ENCODE peak calls at places on chromosomes 16 and 17, in seven cellular contexts. S is foreskin keratinocyte, Q is C1 segment of cervical spinal cord, T is RPMI7951, F is fibroblast of pulmonary artery, Y is GM12865, E is NCI-H82. B is an unnamed sample.

GRCh38 chr17:18230288-18231141 is 5.1 kb downstream of the LLGL1 start:
- DNase-seq in S (no peak), Q (no peak), T (no peak), F (no peak), Y (no peak), E (no peak), B (no peak)

GRCh38 chr16:23768581-23768980 is 13.8 kb downstream of the CHP2 start:
- DNase-seq in S (peak; percentile 54), Q (no peak), T (no peak), F (no peak), Y (no peak), E (no peak), B (no peak)

GRCh38 chr17:78857266-78857665 is 16.7 kb upstream of the USP36 start:
- DNase-seq in S (no peak), Q (no peak), T (no peak), F (no peak), Y (no peak), E (peak; percentile 94), B (no peak)

GRCh38 chr16:29784901-29785500 is 5.5 kb upstream of the KIF22 start:
- DNase-seq in S (no peak), Q (no peak), T (peak; percentile 65), F (peak; percentile 72), Y (peak; percentile 78), E (no peak), B (peak; percentile 88)

GRCh38 chr16:9042943-9043680 is 48.3 kb upstream of the HAPSTR1 start:
- DNase-seq in S (no peak), Q (no peak), T (peak; percentile 65), F (peak; percentile 49), Y (no peak), E (no peak), B (no peak)

GRCh38 chr16:70577256-70577698 is 53.7 kb downstream of the SF3B3 start:
- DNase-seq in S (no peak), Q (no peak), T (peak; percentile 87), F (peak; percentile 64), Y (no peak), E (no peak), B (no peak)

GRCh38 chr16:23145186-23145585 is 4.1 kb downstream of the USP31 start:
- DNase-seq in S (peak; percentile 81), Q (no peak), T (peak; percentile 23), F (no peak), Y (no peak), E (no peak), B (no peak)

GRCh38 chr17:62882284-62882683 is 74.2 kb upstream of the MARCHF10 start:
- DNase-seq in S (no peak), Q (no peak), T (no peak), F (no peak), Y (no peak), E (no peak), B (no peak)

GRCh38 chr16:1584926-1585487 is 26.9 kb downstream of the IFT140 start:
- DNase-seq in S (no peak), Q (no peak), T (no peak), F (no peak), Y (no peak), E (no peak), B (no peak)

GRCh38 chr16:26824469-26824868 is 242.3 kb upstream of the C16orf82 start:
- DNase-seq in S (no peak), Q (no peak), T (no peak), F (no peak), Y (no peak), E (no peak), B (no peak)

GRCh38 chr16:16019488-16019887 is 70.1 kb downstream of the ABCC1 start:
- DNase-seq in S (no peak), Q (no peak), T (peak; percentile 85), F (peak; percentile 58), Y (no peak), E (no peak), B (no peak)

GRCh38 chr16:10156111-10156510 is 26.1 kb downstream of the GRIN2A start:
- DNase-seq in S (no peak), Q (no peak), T (peak; percentile 21), F (no peak), Y (no peak), E (no peak), B (no peak)

GRCh38 chr16:85556456-85557082 is 56.6 kb upstream of the GSE1 start:
- DNase-seq in S (no peak), Q (no peak), T (peak; percentile 47), F (no peak), Y (peak; percentile 81), E (peak; percentile 82), B (peak; percentile 58)

GRCh38 chr17:50944054-50944901 is 78.1 kb upstream of the TOB1 start:
- DNase-seq in S (no peak), Q (no peak), T (peak; percentile 77), F (peak; percentile 29), Y (peak; percentile 58), E (peak; percentile 96), B (peak; percentile 72)

GRCh38 chr16:89143201-89143741 is 28.3 kb upstream of the CDH15 start:
- DNase-seq in S (no peak), Q (no peak), T (no peak), F (no peak), Y (no peak), E (no peak), B (no peak)

GRCh38 chr16:2425008-2425518 is 4.2 kb upstream of the CCNF start:
- DNase-seq in S (no peak), Q (no peak), T (no peak), F (no peak), Y (no peak), E (no peak), B (no peak)

GRCh38 chr17:36743130-36743529 is 141.7 kb downstream of the MRM1 start:
- DNase-seq in S (no peak), Q (no peak), T (no peak), F (no peak), Y (no peak), E (no peak), B (no peak)

GRCh38 chr16:48366165-48367093 is 18.8 kb downstream of the SIAH1 start:
- DNase-seq in S (no peak), Q (no peak), T (peak; percentile 74), F (peak; percentile 93), Y (peak; percentile 81), E (peak; percentile 70), B (peak; percentile 21)

GRCh38 chr17:60874772-60875171 is 197.1 kb downstream of the BCAS3 start:
- DNase-seq in S (no peak), Q (no peak), T (no peak), F (no peak), Y (no peak), E (no peak), B (no peak)

B was measured in endothelial cell.